ENCODE peak calls at places on chromosomes 16 and 17, in seven cellular contexts. L is activated CD8-positive, alpha-beta T cell treated with anti-CD3 and anti-CD28 coated beads, Interleukin-2, amount 10 ng/mL, durations not matched to agents 7 days and 5 days; S is RCC 7860; T is H1; E is EL; U is mesendoderm; B is Kasumi-1. Y is an unnamed sample.

GRCh38 chr16:83627996-83628395 is 179.8 kb upstream of the HSBP1 start:
- DNase-seq in T (no peak), B (no peak), L (no peak), S (no peak), U (no peak), E (no peak), Y (no peak)

GRCh38 chr16:200388-200787 is 20.1 kb downstream of the HBQ1 start:
- DNase-seq in U (peak; percentile 74), S (peak; percentile 50), T (no peak), E (peak; percentile 80), B (no peak), L (no peak), Y (peak; percentile 43)

GRCh38 chr17:78875331-78875730 is 27.7 kb downstream of the CEP295NL start:
- DNase-seq in S (no peak), U (no peak), E (no peak), L (no peak), T (no peak), B (no peak), Y (no peak)

GRCh38 chr16:11743308-11744074 is 834 bp upstream of the TXNDC11 start:
- DNase-seq in U (no peak), S (no peak), T (no peak), E (peak; percentile 57), L (peak; percentile 39), B (no peak), Y (peak; percentile 64)

GRCh38 chr16:16861546-16861945 is 482.6 kb downstream of the NPIPA7 start:
- DNase-seq in T (no peak), L (peak; percentile 71), S (peak; percentile 8), U (peak; percentile 55), E (peak; percentile 27), B (peak; percentile 23), Y (peak; percentile 84)

GRCh38 chr16:17358846-17359245 is 111.9 kb downstream of the XYLT1 start:
- DNase-seq in T (no peak), L (no peak), S (no peak), E (no peak), U (no peak), B (no peak), Y (no peak)

GRCh38 chr16:56851671-56852400 is 13.2 kb upstream of the SLC12A3 start:
- DNase-seq in U (peak; percentile 81), S (no peak), L (no peak), B (peak; percentile 57), E (no peak), T (peak; percentile 29), Y (peak; percentile 70)

GRCh38 chr17:72338847-72339790 is 218.3 kb downstream of the SOX9 start:
- DNase-seq in E (peak; percentile 99), U (peak; percentile 97), B (no peak), T (no peak), S (peak; percentile 98), L (no peak), Y (peak; percentile 85)

GRCh38 chr16:88687676-88688012 is 1.3 kb upstream of the SNAI3 start:
- DNase-seq in E (no peak), S (no peak), L (no peak), B (no peak), T (no peak), U (no peak), Y (no peak)

GRCh38 chr17:63714550-63715277 is 14.8 kb upstream of the LIMD2 start:
- DNase-seq in T (no peak), S (no peak), E (peak; percentile 20), U (no peak), B (no peak), L (no peak), Y (no peak)

GRCh38 chr17:57696050-57696449 is 49.0 kb downstream of the CCDC182 start:
- DNase-seq in S (no peak), U (no peak), B (no peak), E (no peak), T (no peak), L (no peak), Y (no peak)

GRCh38 chr17:81489986-81490598 is 22.5 kb downstream of the ACTG1 start:
- DNase-seq in E (no peak), U (no peak), B (no peak), T (no peak), L (no peak), S (no peak), Y (no peak)

GRCh38 chr16:80900593-80900954 is 96.2 kb upstream of the CDYL2 start:
- DNase-seq in S (no peak), E (no peak), B (no peak), U (no peak), T (no peak), L (no peak), Y (no peak)

GRCh38 chr17:13076905-13077304 is 59.1 kb upstream of the ELAC2 start:
- DNase-seq in U (no peak), L (no peak), B (no peak), E (no peak), T (no peak), S (no peak), Y (no peak)

GRCh38 chr17:82083009-82083408 is 15.0 kb downstream of the FASN start:
- DNase-seq in B (no peak), E (no peak), S (no peak), L (no peak), T (no peak), U (no peak), Y (no peak)

GRCh38 chr17:40321502-40322416 is 12.8 kb downstream of the RARA start:
- DNase-seq in L (peak; percentile 38), T (no peak), B (no peak), U (no peak), S (no peak), E (no peak), Y (no peak)

GRCh38 chr17:56319531-56319930 is 166.3 kb downstream of the ANKFN1 start:
- DNase-seq in T (no peak), S (peak; percentile 53), L (no peak), B (peak; percentile 80), E (peak; percentile 76), U (peak; percentile 81), Y (peak; percentile 82)

GRCh38 chr17:81081217-81081616 is 46.3 kb downstream of the BAIAP2 start:
- DNase-seq in B (no peak), T (no peak), S (no peak), E (no peak), L (no peak), U (no peak), Y (no peak)

GRCh38 chr16:2282866-2283555 is 15.1 kb upstream of the RNPS1 start:
- DNase-seq in U (no peak), S (no peak), B (no peak), E (no peak), L (no peak), T (no peak), Y (no peak)

GRCh38 chr17:49700956-49701355 is 6.8 kb downstream of the SLC35B1 start:
- DNase-seq in T (no peak), S (no peak), E (no peak), L (no peak), B (no peak), U (no peak), Y (no peak)

GRCh38 chr17:75265614-75266314 is 4.1 kb downstream of the MRPS7 start:
- DNase-seq in S (no peak), L (no peak), T (no peak), B (no peak), E (no peak), U (no peak), Y (no peak)

GRCh38 chr17:7293131-7293557 is 1.3 kb downstream of the YBX2 start:
- DNase-seq in S (peak; percentile 74), L (no peak), T (no peak), U (no peak), E (no peak), B (no peak), Y (no peak)

GRCh38 chr16:50371936-50372595 is 3.3 kb upstream of the BRD7 start:
- DNase-seq in B (no peak), S (no peak), E (peak; percentile 18), T (no peak), U (peak; percentile 47), L (no peak), Y (peak; percentile 27)

GRCh38 chr16:85418978-85419491 is 194.1 kb upstream of the GSE1 start:
- DNase-seq in U (no peak), L (no peak), S (no peak), B (no peak), E (no peak), T (no peak), Y (no peak)

GRCh38 chr16:1729026-1729425 is 23.0 kb downstream of the MAPK8IP3 start:
- DNase-seq in S (no peak), E (no peak), L (no peak), B (no peak), T (no peak), U (no peak), Y (no peak)

GRCh38 chr16:85600078-85600477 is 13.0 kb upstream of the GSE1 start:
- DNase-seq in E (no peak), T (no peak), S (no peak), L (no peak), U (no peak), B (no peak), Y (no peak)

GRCh38 chr16:84884311-84885023 is 64.7 kb downstream of the CRISPLD2 start:
- DNase-seq in L (no peak), S (peak; percentile 12), E (no peak), B (no peak), T (no peak), U (peak; percentile 79), Y (no peak)

GRCh38 chr17:9166678-9167077 is 145.4 kb downstream of the NTN1 start:
- DNase-seq in B (no peak), E (no peak), U (no peak), S (no peak), T (no peak), L (no peak), Y (no peak)

GRCh38 chr17:47254403-47254943 is 846 bp downstream of the ITGB3 start:
- DNase-seq in E (no peak), L (no peak), T (no peak), B (no peak), S (no peak), U (no peak), Y (no peak)

GRCh38 chr16:56297684-56298083 is 106.4 kb downstream of the GNAO1 start:
- DNase-seq in S (no peak), T (no peak), B (no peak), U (no peak), L (no peak), E (no peak), Y (no peak)

GRCh38 chr16:53821957-53822625 is 118.1 kb downstream of the FTO start:
- DNase-seq in L (no peak), E (peak; percentile 88), S (peak; percentile 76), U (peak; percentile 64), B (no peak), T (no peak), Y (peak; percentile 80)

GRCh38 chr17:48293319-48294192 is 136.5 kb downstream of the SKAP1 start:
- DNase-seq in U (peak; percentile 22), B (no peak), L (no peak), S (no peak), T (no peak), E (no peak), Y (no peak)

GRCh38 chr16:66846266-66846665 is 2.1 kb downstream of the CA7 start:
- DNase-seq in B (no peak), S (no peak), U (no peak), E (no peak), T (no peak), L (no peak), Y (no peak)

GRCh38 chr16:78140818-78141466 is 41.5 kb downstream of the WWOX start:
- DNase-seq in T (no peak), E (no peak), U (no peak), B (no peak), S (no peak), L (no peak), Y (no peak)

GRCh38 chr17:14329900-14330491 is 29.1 kb downstream of the HS3ST3B1 start:
- DNase-seq in S (no peak), L (no peak), B (no peak), U (no peak), E (no peak), T (no peak), Y (no peak)

GRCh38 chr17:41539979-41540701 is 12.0 kb upstream of the KRT19 start:
- DNase-seq in U (no peak), B (no peak), E (no peak), L (no peak), T (no peak), S (no peak), Y (no peak)